ENCODE peak calls at places on chromosome 7, in five cellular contexts. Z is mesendoderm, Y is IMR-90, X is mesenchymal stem cell, R is neuronal stem cell. D is an unnamed sample.

GRCh38 chr7:30923009-30923773 is 11.5 kb downstream of the AQP1 start:
- DNase-seq in Z (no peak), Y (no peak), X (no peak), R (no peak), D (no peak)

GRCh38 chr7:45921699-45922519 is 837 bp upstream of the IGFBP3 start:
- DNase-seq in Z (peak; percentile 83), Y (peak; percentile 75), X (peak; percentile 84), R (peak; percentile 84), D (peak; percentile 87)

GRCh38 chr7:97022451-97023306 is 2.0 kb downstream of the DLX5 start:
- DNase-seq in Z (peak; percentile 50), Y (no peak), X (no peak), R (peak; percentile 31), D (no peak)

GRCh38 chr7:101899616-101900015 is 82.2 kb downstream of the CUX1 start:
- DNase-seq in Z (no peak), Y (no peak), X (no peak), R (no peak), D (no peak)

GRCh38 chr7:152859781-152860191 is 100.2 kb downstream of the ACTR3B start:
- DNase-seq in Z (peak; percentile 78), Y (no peak), X (no peak), R (no peak), D (peak; percentile 63)

GRCh38 chr7:94396044-94396443 is 1.3 kb downstream of the COL1A2 start:
- DNase-seq in Z (peak; percentile 18), Y (peak; percentile 74), X (peak; percentile 64), R (no peak), D (no peak)

GRCh38 chr7:66557214-66558200 is 71.2 kb upstream of the KCTD7 start:
- DNase-seq in Z (peak; percentile 74), Y (peak; percentile 31), X (peak; percentile 48), R (peak; percentile 51), D (peak; percentile 99)

GRCh38 chr7:98733036-98733435 is 116.0 kb downstream of the NPTX2 start:
- DNase-seq in Z (peak; percentile 91), Y (peak; percentile 6), X (peak; percentile 4), R (no peak), D (no peak)

GRCh38 chr7:28225581-28225980 is 45.0 kb upstream of the JAZF1 start:
- DNase-seq in Z (peak; percentile 52), Y (no peak), X (no peak), R (no peak), D (no peak)

GRCh38 chr7:110835889-110836288 is 255.0 kb upstream of the LRRN3 start:
- DNase-seq in Z (no peak), Y (no peak), X (no peak), R (no peak), D (no peak)

GRCh38 chr7:101696-102376 is 90.5 kb upstream of the FAM20C start:
- DNase-seq in Z (peak; percentile 80), Y (peak; percentile 79), X (peak; percentile 79), R (no peak), D (no peak)

GRCh38 chr7:121073463-121074099 is 85.1 kb downstream of the CPED1 start:
- DNase-seq in Z (no peak), Y (no peak), X (no peak), R (no peak), D (no peak)

GRCh38 chr7:148738737-148739535 is 40.2 kb downstream of the CUL1 start:
- DNase-seq in Z (no peak), Y (peak; percentile 59), X (peak; percentile 52), R (no peak), D (no peak)

GRCh38 chr7:45324683-45325237 is 167.2 kb downstream of the RAMP3 start:
- DNase-seq in Z (no peak), Y (no peak), X (no peak), R (no peak), D (no peak)

GRCh38 chr7:151311294-151311864 is 30.2 kb upstream of the NUB1 start:
- DNase-seq in Z (peak; percentile 69), Y (no peak), X (no peak), R (no peak), D (no peak)

GRCh38 chr7:121166885-121167284 is 161.9 kb upstream of the WNT16 start:
- DNase-seq in Z (peak; percentile 12), Y (no peak), X (no peak), R (no peak), D (no peak)

GRCh38 chr7:44767134-44767911 is 18.7 kb downstream of the ZMIZ2 start:
- DNase-seq in Z (no peak), Y (no peak), X (no peak), R (no peak), D (no peak)

GRCh38 chr7:142696456-142697179 is 52.7 kb upstream of the PRSS1 start:
- DNase-seq in Z (peak; percentile 78), Y (no peak), X (no peak), R (no peak), D (no peak)

GRCh38 chr7:83469076-83469475 is 179.9 kb downstream of the SEMA3E start:
- DNase-seq in Z (no peak), Y (peak; percentile 78), X (peak; percentile 31), R (no peak), D (no peak)

GRCh38 chr7:104096683-104097082 is 107.2 kb upstream of the RELN start:
- DNase-seq in Z (peak; percentile 63), Y (peak; percentile 18), X (no peak), R (peak; percentile 8), D (no peak)

GRCh38 chr7:112550468-112551060 is 69.8 kb downstream of the LSMEM1 start:
- DNase-seq in Z (peak; percentile 70), Y (peak; percentile 71), X (peak; percentile 62), R (no peak), D (no peak)

GRCh38 chr7:69674701-69675182 is 76.5 kb downstream of the AUTS2 start:
- DNase-seq in Z (no peak), Y (no peak), X (no peak), R (no peak), D (no peak)

GRCh38 chr7:104275900-104276299 is 52.5 kb upstream of the LHFPL3 start:
- DNase-seq in Z (no peak), Y (peak; percentile 8), X (no peak), R (no peak), D (no peak)

GRCh38 chr7:128266529-128266890 is 25.4 kb downstream of the LEP start:
- DNase-seq in Z (no peak), Y (no peak), X (no peak), R (no peak), D (no peak)
- H2BK15ac ChIP-seq in Z (no peak overlapping the region), Y (no peak overlapping the region), X (no peak overlapping the region), R (no peak overlapping the region), D (peak overlapping the region; percentile 66)

DNA sequence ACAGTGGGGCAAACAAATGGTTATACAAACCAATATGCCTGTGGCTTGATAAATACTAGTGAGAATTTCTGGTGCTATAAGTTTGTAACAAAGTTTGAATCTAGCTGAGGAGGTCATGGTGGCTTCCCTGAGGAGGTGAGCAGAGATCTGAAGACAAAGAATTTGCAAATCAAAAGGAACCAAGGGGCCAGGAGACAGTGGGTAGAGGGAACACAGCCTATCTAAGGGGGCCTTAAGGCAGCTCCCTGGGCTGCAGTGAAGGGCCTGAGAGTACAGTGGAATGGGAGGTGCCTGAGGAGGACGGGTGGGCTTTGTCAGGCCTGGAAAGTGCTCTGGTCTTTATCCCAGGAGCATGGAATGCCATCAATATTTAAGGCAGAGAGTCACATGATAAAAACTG is 21.8 kb downstream of the RNF133 start:
- DNase-seq in Z (no peak), Y (no peak), X (no peak), R (no peak), D (no peak)
- H2BK15ac ChIP-seq in Z (no peak overlapping the region), Y (no peak overlapping the region), X (no peak overlapping the region), R (no peak overlapping the region), D (no peak overlapping the region)

GRCh38 chr7:138695106-138695505 is 6.1 kb downstream of the SVOPL start:
- DNase-seq in Z (no peak), Y (no peak), X (no peak), R (no peak), D (no peak)
- H2BK15ac ChIP-seq in Z (no peak overlapping the region), Y (no peak overlapping the region), X (no peak overlapping the region), R (peak overlapping the region; percentile 26), D (no peak overlapping the region)

GRCh38 chr7:138465046-138465445 is 5.0 kb downstream of the TRIM24 start:
- DNase-seq in Z (no peak), Y (peak; percentile 23), X (no peak), R (no peak), D (no peak)

GRCh38 chr7:138459300-138460175 is 521 bp upstream of the TRIM24 start:
- DNase-seq in Z (peak; percentile 99), Y (no peak), X (peak; percentile 98), R (peak; percentile 98), D (peak; percentile 96)

GRCh38 chr7:138460176-138460648 is at the start of gene TRIM24:
- DNase-seq in Z (no peak), Y (peak; percentile 96), X (no peak), R (no peak), D (no peak)

GRCh38 chr7:138458576-138459234 is 1.4 kb upstream of the TRIM24 start:
- DNase-seq in Z (peak; percentile 89), Y (no peak), X (no peak), R (peak; percentile 20), D (peak; percentile 90)

GRCh38 chr7:138460649-138461607 is 869 bp downstream of the TRIM24 start:
- DNase-seq in Z (peak; percentile 66), Y (peak; percentile 33), X (peak; percentile 60), R (peak; percentile 43), D (no peak)
- H2BK15ac ChIP-seq in Z (no peak overlapping the region), Y (no peak overlapping the region), X (peak overlapping the region; percentile 89), R (peak overlapping the region; percentile 67), D (no peak overlapping the region)

GRCh38 chr7:50824882-50825281 is 42.2 kb upstream of the GRB10 start:
- DNase-seq in Z (no peak), Y (no peak), X (no peak), R (no peak), D (no peak)

GRCh38 chr7:50822716-50823115 is 40.0 kb upstream of the GRB10 start:
- DNase-seq in Z (no peak), Y (peak; percentile 50), X (no peak), R (no peak), D (no peak)

GRCh38 chr7:50822110-50822509 is 39.4 kb upstream of the GRB10 start:
- DNase-seq in Z (no peak), Y (no peak), X (no peak), R (no peak), D (no peak)

GRCh38 chr7:50818324-50818723 is 35.6 kb upstream of the GRB10 start:
- DNase-seq in Z (no peak), Y (no peak), X (no peak), R (no peak), D (no peak)

DNA sequence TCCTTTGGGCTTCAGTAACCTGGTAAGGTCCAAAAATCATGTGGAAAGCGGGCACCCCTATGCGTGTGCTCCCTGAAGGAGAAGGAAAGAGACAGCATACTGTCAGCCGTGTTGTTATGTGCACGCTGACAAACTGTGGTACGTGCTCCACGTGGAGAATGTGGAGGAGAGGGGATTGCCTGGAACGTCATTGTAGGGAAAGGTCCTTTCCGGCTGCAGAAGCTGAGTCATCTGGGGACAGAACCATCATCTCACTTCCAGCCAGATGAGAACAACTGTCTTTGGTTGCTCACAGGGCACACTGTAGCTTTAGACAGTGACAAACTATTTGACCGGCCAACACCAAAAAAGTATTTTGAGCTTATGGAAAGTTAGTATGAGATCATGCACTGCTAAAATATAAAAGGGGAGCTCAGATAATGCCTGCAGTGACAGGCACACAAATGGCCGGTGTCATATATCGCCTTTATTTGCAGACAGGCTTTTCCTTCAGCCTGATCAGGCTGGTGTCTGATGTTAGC is 38.8 kb upstream of the GRB10 start:
- DNase-seq in Z (no peak), Y (peak; percentile 45), X (peak; percentile 55), R (no peak), D (no peak)
- H2BK15ac ChIP-seq in Z (no peak overlapping the region), Y (no peak overlapping the region), X (no peak overlapping the region), R (no peak overlapping the region), D (no peak overlapping the region)